ENCODE peak calls at places on chromosomes 7 and 10, in six cellular contexts. H, Q, D, W, U and C are unnamed samples.
A peak's percentile ranks its signal among the peaks of the same experiment; 100 is the strongest.

GRCh38 chr7:112868609-112869008 is 78.4 kb upstream of the TMEM168 start:
- DNase-seq in D (no peak), H (no peak), Q (no peak), W (no peak), U (no peak), C (no peak)

GRCh38 chr7:91692800-91693199 is 187.7 kb downstream of the MTERF1 start:
- DNase-seq in D (no peak), H (no peak), Q (no peak), W (no peak), U (no peak), C (no peak)

GRCh38 chr10:43233601-43234430 is 33.0 kb downstream of the RASGEF1A start:
- DNase-seq in Q (no peak), U (peak; percentile 4), H (no peak), D (no peak), W (no peak), C (no peak)

GRCh38 chr7:100897111-100897608 is 1.5 kb upstream of the ACHE start:
- DNase-seq in W (peak; percentile 56), H (peak; percentile 49), U (peak; percentile 71), D (no peak), Q (no peak), C (peak; percentile 57)

GRCh38 chr10:44437837-44438752 is 53.2 kb upstream of the CXCL12 start:
- DNase-seq in W (no peak), H (no peak), Q (no peak), U (no peak), D (peak; percentile 54), C (no peak)

GRCh38 chr7:147419001-147419400 is 1171.6 kb upstream of the C7orf33 start:
- DNase-seq in U (no peak), H (no peak), Q (no peak), W (no peak), D (no peak), C (no peak)

GRCh38 chr10:104139221-104139620 is 17.2 kb downstream of the SFR1 start:
- DNase-seq in Q (no peak), U (no peak), H (no peak), D (no peak), W (no peak), C (no peak)

GRCh38 chr10:23106508-23106907 is 11.1 kb downstream of the MSRB2 start:
- DNase-seq in W (no peak), H (no peak), D (no peak), U (no peak), Q (no peak), C (no peak)

GRCh38 chr7:46545790-46546189 is 624.7 kb upstream of the IGFBP3 start:
- DNase-seq in U (no peak), Q (peak; percentile 96), D (no peak), H (no peak), W (no peak), C (no peak)

GRCh38 chr10:117545141-117546019 is 2.8 kb downstream of the EMX2 start:
- DNase-seq in D (no peak), U (no peak), H (no peak), Q (no peak), W (no peak), C (no peak)

GRCh38 chr10:75456122-75456521 is 24.7 kb downstream of the LRMDA start:
- DNase-seq in U (no peak), D (no peak), W (no peak), Q (no peak), H (no peak), C (no peak)

GRCh38 chr10:126016156-126016805 is 119.9 kb downstream of the FANK1 start:
- DNase-seq in Q (peak; percentile 34), D (no peak), W (peak; percentile 13), U (no peak), H (no peak), C (no peak)

GRCh38 chr10:95392711-95393164 is 101.9 kb upstream of the PDLIM1 start:
- DNase-seq in D (no peak), W (no peak), Q (no peak), H (no peak), U (no peak), C (no peak)

GRCh38 chr10:100982916-100983830 is 4.1 kb downstream of the MRPL43 start:
- DNase-seq in H (no peak), U (no peak), Q (no peak), D (no peak), W (no peak), C (no peak)

GRCh38 chr7:51545131-51545530 is 228.5 kb upstream of the COBL start:
- DNase-seq in H (no peak), Q (no peak), U (no peak), W (no peak), D (no peak), C (no peak)

GRCh38 chr10:17682236-17682946 is 38.4 kb downstream of the STAM start:
- DNase-seq in U (no peak), H (no peak), Q (no peak), D (no peak), W (no peak), C (no peak)

GRCh38 chr7:68449099-68449498 is 1149.2 kb upstream of the AUTS2 start:
- DNase-seq in D (no peak), W (no peak), U (no peak), H (no peak), Q (no peak), C (no peak)

GRCh38 chr10:88828310-88828709 is 23.3 kb downstream of the ANKRD22 start:
- DNase-seq in U (no peak), H (no peak), Q (no peak), W (no peak), D (no peak), C (no peak)

GRCh38 chr7:10934292-10934691 is 39.4 kb upstream of the PHF14 start:
- DNase-seq in H (no peak), D (no peak), Q (no peak), U (no peak), W (no peak), C (no peak)

GRCh38 chr7:94276797-94277196 is 117.9 kb upstream of the COL1A2 start:
- DNase-seq in D (peak; percentile 9), Q (peak; percentile 28), U (no peak), H (no peak), W (peak; percentile 30), C (no peak)

GRCh38 chr10:26799342-26799741 is 61.4 kb downstream of the ABI1 start:
- DNase-seq in H (no peak), W (no peak), Q (no peak), U (no peak), D (no peak), C (no peak)

GRCh38 chr10:44396671-44397191 is 11.8 kb upstream of the CXCL12 start:
- DNase-seq in Q (no peak), D (no peak), U (no peak), W (no peak), H (no peak), C (no peak)

GRCh38 chr7:50711271-50712175 is 71.2 kb downstream of the GRB10 start:
- DNase-seq in H (no peak), W (no peak), D (no peak), U (peak; percentile 53), Q (no peak), C (peak; percentile 55)